ENCODE peak calls at places on chromosomes 11 and 22, in five cellular contexts. W is midbrain, O is right cardiac atrium, R is retina, Z is OCI-LY7. C is an unnamed sample.

GRCh38 chr22:42708393-42708792 is 12.3 kb downstream of the A4GALT start:
- DNase-seq in W (no peak), O (no peak), R (no peak), Z (no peak), C (no peak)

GRCh38 chr11:61732705-61733104 is 19.7 kb upstream of the MYRF start:
- DNase-seq in W (peak), O (peak), R (no peak), Z (no peak), C (no peak)

GRCh38 chr11:112504056-112504455 is 243.4 kb upstream of the PLET1 start:
- DNase-seq in W (no peak), O (no peak), R (no peak), Z (no peak), C (no peak)

GRCh38 chr11:74031310-74031676 is 22.4 kb upstream of the UCP3 start:
- DNase-seq in W (no peak), O (no peak), R (no peak), Z (no peak), C (no peak)

GRCh38 chr22:42369250-42370041 is 62.8 kb downstream of the NFAM1 start:
- DNase-seq in W (peak), O (peak), R (peak), Z (peak), C (peak)

GRCh38 chr11:8213390-8213789 is 44.6 kb upstream of the RIC3 start:
- DNase-seq in W (no peak), O (no peak), R (no peak), Z (no peak), C (no peak)

GRCh38 chr22:38246692-38247091 is 26.1 kb downstream of the TMEM184B start:
- DNase-seq in W (peak), O (peak), R (no peak), Z (no peak), C (peak)

GRCh38 chr11:57885298-57886035 is 123.9 kb downstream of the CTNND1 start:
- DNase-seq in W (no peak), O (no peak), R (peak), Z (no peak), C (no peak)

GRCh38 chr11:16605440-16605970 is 132.9 kb upstream of the C11orf58 start:
- DNase-seq in W (peak), O (peak), R (peak), Z (no peak), C (peak)

GRCh38 chr11:101224221-101224620 is 94.6 kb upstream of the PGR start:
- DNase-seq in W (no peak), O (no peak), R (no peak), Z (no peak), C (no peak)

GRCh38 chr11:2213890-2214526 is 42.4 kb upstream of the TH start:
- DNase-seq in W (no peak), O (no peak), R (no peak), Z (no peak), C (peak)

GRCh38 chr11:45368697-45369096 is 82.6 kb upstream of the SYT13 start:
- DNase-seq in W (no peak), O (no peak), R (no peak), Z (no peak), C (no peak)

GRCh38 chr11:114193730-114194674 is 102.2 kb upstream of the NNMT start:
- DNase-seq in W (no peak), O (no peak), R (no peak), Z (no peak), C (no peak)

GRCh38 chr11:22304337-22304961 is 33.7 kb upstream of the SLC17A6 start:
- DNase-seq in W (peak), O (no peak), R (peak), Z (peak), C (no peak)

GRCh38 chr11:119316729-119317591 is at the start of gene MCAM:
- DNase-seq in W (peak), O (peak), R (peak), Z (no peak), C (peak)

GRCh38 chr11:35034401-35034800 is 104.6 kb upstream of the CD44 start:
- DNase-seq in W (no peak), O (no peak), R (no peak), Z (no peak), C (no peak)

GRCh38 chr11:118898400-118899295 is 15.0 kb downstream of the CXCR5 start:
- DNase-seq in W (no peak), O (peak), R (no peak), Z (no peak), C (no peak)

GRCh38 chr11:71525188-71525937 is 1.7 kb upstream of the KRTAP5-7 start:
- DNase-seq in W (no peak), O (no peak), R (no peak), Z (no peak), C (no peak)

GRCh38 chr11:43987384-43988039 is 45.1 kb downstream of the C11orf96 start:
- DNase-seq in W (peak), O (peak), R (peak), Z (no peak), C (no peak)

GRCh38 chr11:61738776-61739175 is 13.7 kb upstream of the MYRF start:
- DNase-seq in W (no peak), O (no peak), R (no peak), Z (no peak), C (no peak)

GRCh38 chr11:94866936-94867795 is 99.0 kb downstream of the AMOTL1 start:
- DNase-seq in W (no peak), O (no peak), R (no peak), Z (no peak), C (no peak)

GRCh38 chr11:117870176-117870952 is 6.1 kb downstream of the FXYD6 start:
- DNase-seq in W (peak), O (no peak), R (no peak), Z (no peak), C (no peak)

GRCh38 chr11:47051217-47051616 is 114.7 kb downstream of the CSTPP1 start:
- DNase-seq in W (no peak), O (no peak), R (no peak), Z (no peak), C (no peak)

GRCh38 chr11:117931971-117932370 is 2.8 kb upstream of the TMPRSS13 start:
- DNase-seq in W (no peak), O (no peak), R (no peak), Z (no peak), C (no peak)

GRCh38 chr22:22877523-22878210 is 9.9 kb upstream of the IGLL5 start:
- DNase-seq in W (peak), O (peak), R (peak), Z (peak), C (no peak)

GRCh38 chr11:88338223-88338661 is 706 bp upstream of the CTSC start:
- DNase-seq in W (peak), O (peak), R (peak), Z (peak), C (peak)

C was measured in head of caudate nucleus.